ENCODE peak calls at places on chromosomes 6 and 20, in ten cellular contexts. S is Peyer's patch; R is IMR-90; H is mammary epithelial cell; K is pancreas; C is naive thymus-derived CD4-positive, alpha-beta T cell; U is CD8-positive, alpha-beta T cell; N is PC-3; Z is iPS DF 6.9; O is SK-N-SH. P is an unnamed sample.

GRCh38 chr20:62761058-62761758 is 35.1 kb upstream of the MRGBP start:
- DNase-seq in S (no peak), R (no peak), H (no peak), K (no peak), C (no peak), U (no peak), N (no peak), Z (no peak), O (no peak), P (no peak)

GRCh38 chr6:32796848-32797776 is 19.7 kb downstream of the HLA-DOB start:
- DNase-seq in S (peak; percentile 89), R (peak; percentile 58), H (peak; percentile 54), K (peak; percentile 79), C (peak; percentile 79), U (peak; percentile 60), N (peak; percentile 84), Z (peak; percentile 54), O (peak; percentile 48), P (peak; percentile 61)

GRCh38 chr20:51569815-51570741 is 27.6 kb upstream of the NFATC2 start:
- DNase-seq in S (no peak), R (no peak), H (no peak), K (no peak), C (no peak), U (no peak), N (peak; percentile 98), Z (no peak), O (no peak), P (no peak)

GRCh38 chr6:146202570-146202969 is 173.7 kb downstream of the GRM1 start:
- DNase-seq in S (no peak), R (no peak), H (no peak), K (no peak), C (no peak), U (no peak), N (no peak), Z (no peak), O (no peak), P (no peak)

GRCh38 chr6:4936681-4937041 is 67.2 kb downstream of the RPP40 start:
- DNase-seq in S (no peak), R (peak; percentile 80), H (no peak), K (no peak), C (peak; percentile 25), U (no peak), N (peak; percentile 58), Z (no peak), O (peak; percentile 62), P (no peak)

GRCh38 chr20:17441745-17442144 is 89.4 kb downstream of the BFSP1 start:
- DNase-seq in S (no peak), R (no peak), H (no peak), K (no peak), C (no peak), U (no peak), N (no peak), Z (no peak), O (no peak), P (no peak)

GRCh38 chr6:129686941-129687627 is 22.9 kb downstream of the ARHGAP18 start:
- DNase-seq in S (peak; percentile 45), R (peak; percentile 52), H (peak; percentile 93), K (no peak), C (peak; percentile 43), U (no peak), N (no peak), Z (no peak), O (no peak), P (no peak)

GRCh38 chr20:64212750-64213149 is 42.8 kb upstream of the PCMTD2 start:
- DNase-seq in S (no peak), R (peak; percentile 63), H (no peak), K (peak; percentile 42), C (no peak), U (no peak), N (no peak), Z (no peak), O (no peak), P (peak; percentile 57)

GRCh38 chr6:126955621-126956020 is 162.8 kb upstream of the RSPO3 start:
- DNase-seq in S (no peak), R (no peak), H (peak; percentile 30), K (no peak), C (no peak), U (no peak), N (peak; percentile 63), Z (no peak), O (no peak), P (no peak)

GRCh38 chr6:127483399-127484055 is 24.3 kb upstream of the KIAA0408 start:
- DNase-seq in S (no peak), R (no peak), H (no peak), K (no peak), C (no peak), U (no peak), N (no peak), Z (peak; percentile 68), O (no peak), P (no peak)

GRCh38 chr6:46199387-46199786 is 28.6 kb upstream of the ENPP5 start:
- DNase-seq in S (no peak), R (no peak), H (peak; percentile 35), K (no peak), C (no peak), U (no peak), N (no peak), Z (no peak), O (no peak), P (no peak)

GRCh38 chr6:2872417-2873358 is 30.4 kb downstream of the SERPINB9 start:
- DNase-seq in S (no peak), R (no peak), H (no peak), K (no peak), C (no peak), U (no peak), N (no peak), Z (no peak), O (no peak), P (no peak)

GRCh38 chr6:164897523-164898094 is 411.8 kb downstream of the C6orf118 start:
- DNase-seq in S (no peak), R (no peak), H (no peak), K (no peak), C (no peak), U (no peak), N (peak; percentile 25), Z (peak; percentile 7), O (no peak), P (peak; percentile 65)

GRCh38 chr20:22781869-22782268 is 197.5 kb upstream of the FOXA2 start:
- DNase-seq in S (no peak), R (no peak), H (no peak), K (no peak), C (no peak), U (no peak), N (no peak), Z (no peak), O (no peak), P (no peak)

GRCh38 chr6:143592335-143592734 is 80.8 kb upstream of the FUCA2 start:
- DNase-seq in S (no peak), R (no peak), H (no peak), K (no peak), C (no peak), U (no peak), N (peak; percentile 39), Z (peak; percentile 27), O (no peak), P (peak; percentile 73)

GRCh38 chr20:45735988-45736387 is 13.8 kb downstream of the SPINT4 start:
- DNase-seq in S (no peak), R (no peak), H (no peak), K (no peak), C (no peak), U (no peak), N (no peak), Z (no peak), O (no peak), P (no peak)

DNA sequence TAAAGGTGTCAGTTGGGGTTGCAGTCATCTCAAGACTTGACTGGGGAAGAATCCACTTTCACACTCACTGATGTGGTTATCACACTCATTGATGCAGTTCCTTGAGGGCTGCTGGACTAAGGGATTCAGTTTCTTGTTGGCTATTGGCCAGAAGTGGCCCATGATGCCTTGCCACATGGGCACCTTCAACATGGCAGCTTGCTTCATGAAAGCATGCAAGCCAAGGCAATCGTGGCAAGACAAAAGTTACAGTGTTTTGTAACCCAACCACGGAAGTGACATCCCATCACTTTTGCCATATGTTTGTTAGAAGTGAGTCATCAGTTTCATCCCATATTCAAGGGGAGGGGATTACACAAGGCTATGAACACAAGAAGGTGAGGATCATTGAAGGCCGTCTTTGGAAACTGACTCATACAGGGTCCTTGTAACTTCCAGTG is 3.8 kb upstream of the RANBP9 start:
- DNase-seq in S (no peak), R (no peak), H (peak; percentile 39), K (no peak), C (no peak), U (no peak), N (peak; percentile 75), Z (no peak), O (no peak), P (no peak)
- H3K4me1 ChIP-seq in S (peaks cover 7% of the 10 kb centered on the region), R (no peaks in the 10 kb centered on the region), H (peaks cover 9% of the 10 kb centered on the region), K (peaks cover 11% of the 10 kb centered on the region), C (peaks cover 6% of the 10 kb centered on the region), U (peaks cover 11% of the 10 kb centered on the region), N (peaks cover 20% of the 10 kb centered on the region), Z (no peaks in the 10 kb centered on the region), O (no peaks in the 10 kb centered on the region), P (no peaks in the 10 kb centered on the region)

DNA sequence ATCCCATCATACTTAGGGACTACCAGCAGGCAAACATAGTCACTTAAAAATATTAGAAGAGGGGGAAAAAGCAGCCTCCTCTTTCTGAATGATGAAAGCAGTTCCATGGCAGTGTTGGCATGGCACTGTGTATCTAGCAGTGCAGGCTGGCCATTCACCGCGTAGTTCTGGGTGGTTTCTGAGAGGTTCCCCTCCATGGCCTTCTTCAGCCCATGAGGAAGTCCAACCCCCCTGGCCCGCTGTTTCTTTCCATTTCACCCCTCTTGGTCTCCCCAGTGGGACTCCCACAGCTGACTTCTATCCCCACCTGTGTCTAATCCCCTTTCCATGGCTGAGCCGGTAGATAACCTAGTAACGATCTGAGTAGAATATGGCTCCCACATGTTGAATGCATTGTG is 17.0 kb downstream of the PPARD start:
- DNase-seq in S (no peak), R (no peak), H (no peak), K (no peak), C (no peak), U (no peak), N (no peak), Z (no peak), O (no peak), P (no peak)
- H3K27ac ChIP-seq in S (no peak overlapping the region), R (no peak overlapping the region), H (no peak overlapping the region), K (no peak overlapping the region), C (no peak overlapping the region), U (no peak overlapping the region), N (peak overlapping the region; percentile 44), Z (no peak overlapping the region), O (peak overlapping the region; percentile 45), P (no peak overlapping the region)

DNA sequence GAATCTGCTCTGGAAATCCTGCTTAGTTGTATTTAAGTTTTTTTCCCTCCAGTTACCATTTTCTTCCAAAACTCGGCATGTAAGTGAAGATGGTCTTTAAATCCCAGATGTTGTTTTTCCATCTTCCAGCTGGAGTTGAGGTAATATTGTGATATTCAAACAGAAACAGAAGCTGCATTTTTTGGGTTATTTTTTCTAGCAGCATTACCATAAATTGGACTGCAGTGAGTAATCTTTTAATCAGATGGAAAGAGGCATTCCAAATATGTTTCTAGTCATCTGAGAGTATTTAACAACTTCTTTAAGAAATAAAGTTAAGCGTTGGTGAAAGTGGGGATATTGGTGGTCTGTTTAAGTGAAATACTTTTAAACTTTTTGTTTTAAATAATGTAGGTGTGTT is 90.9 kb downstream of the TXNDC5 start:
- DNase-seq in S (no peak), R (peak; percentile 42), H (no peak), K (no peak), C (no peak), U (no peak), N (no peak), Z (no peak), O (no peak), P (no peak)
- H3K4me1 ChIP-seq in S (no peaks in the 10 kb centered on the region), R (peaks cover 6% of the 10 kb centered on the region), H (no peaks in the 10 kb centered on the region), K (no peaks in the 10 kb centered on the region), C (no peaks in the 10 kb centered on the region), U (no peaks in the 10 kb centered on the region), N (no peaks in the 10 kb centered on the region), Z (no peaks in the 10 kb centered on the region), O (no peaks in the 10 kb centered on the region), P (no peaks in the 10 kb centered on the region)

GRCh38 chr6:150195996-150196417 is 53.2 kb downstream of the PPP1R14C start:
- DNase-seq in S (no peak), R (no peak), H (no peak), K (no peak), C (no peak), U (no peak), N (no peak), Z (no peak), O (no peak), P (no peak)
- H3K27ac ChIP-seq in S (no peak overlapping the region), R (no peak overlapping the region), H (no peak overlapping the region), K (no peak overlapping the region), C (no peak overlapping the region), U (no peak overlapping the region), N (no peak overlapping the region), Z (no peak overlapping the region), O (no peak overlapping the region), P (no peak overlapping the region)